ENCODE peak calls at places on chromosomes 5 and 9, in seven cellular contexts. O is Daoy; S is iris pigment epithelial cell; Y is cerebellum; Z is heart right ventricle; C is natural killer cell treated with Interleukin-12 subunit alpha and Interleukin-12 subunit beta and Interleukin-15 and Interleukin-18, amount 100 ng/mL, for 72 hours; H is stimulated activated CD8-positive, alpha-beta memory T cell treated with anti-CD3 and anti-CD28 coated beads, Interleukin-4, amount 100 ng/mL, for 24 hours. J is an unnamed sample.

GRCh38 chr9:4138781-4139180 is 161.1 kb downstream of the GLIS3 start:
- DNase-seq in O (no peak), S (peak; percentile 64), Y (no peak), Z (no peak), C (no peak), H (no peak), J (no peak)

GRCh38 chr5:136020383-136021015 is 8.3 kb upstream of the TGFBI start:
- DNase-seq in O (peak; percentile 99), S (peak; percentile 98), Y (no peak), Z (no peak), C (no peak), H (no peak), J (no peak)

GRCh38 chr5:178651046-178651810 is 24.4 kb upstream of the CLK4 start:
- DNase-seq in O (peak; percentile 70), S (peak; percentile 94), Y (no peak), Z (no peak), C (no peak), H (no peak), J (no peak)

GRCh38 chr5:54867310-54867944 is 118.0 kb downstream of the ESM1 start:
- DNase-seq in O (peak; percentile 31), S (peak; percentile 69), Y (peak; percentile 57), Z (no peak), C (no peak), H (no peak), J (no peak)

GRCh38 chr9:21119093-21119770 is 22.4 kb downstream of the IFNW1 start:
- DNase-seq in O (no peak), S (no peak), Y (no peak), Z (no peak), C (no peak), H (no peak), J (no peak)

GRCh38 chr9:136721339-136722092 is 9.1 kb downstream of the DIPK1B start:
- DNase-seq in O (peak; percentile 87), S (peak; percentile 65), Y (peak; percentile 70), Z (no peak), C (no peak), H (no peak), J (no peak)

GRCh38 chr9:76756273-76756650 is 8.0 kb upstream of the PCA3 start:
- DNase-seq in O (peak; percentile 25), S (peak; percentile 10), Y (peak; percentile 28), Z (no peak), C (no peak), H (no peak), J (no peak)

GRCh38 chr9:134333234-134333873 is 7.1 kb downstream of the RXRA start:
- DNase-seq in O (no peak), S (peak; percentile 62), Y (no peak), Z (no peak), C (no peak), H (no peak), J (no peak)

GRCh38 chr5:21164425-21164824 is 1176.4 kb upstream of the CDH18 start:
- DNase-seq in O (no peak), S (no peak), Y (no peak), Z (no peak), C (no peak), H (no peak), J (no peak)

GRCh38 chr5:142612388-142612787 is 73.5 kb downstream of the FGF1 start:
- DNase-seq in O (no peak), S (no peak), Y (no peak), Z (no peak), C (no peak), H (no peak), J (no peak)

GRCh38 chr9:120905794-120906248 is 20.8 kb downstream of the TRAF1 start:
- DNase-seq in O (no peak), S (no peak), Y (no peak), Z (no peak), C (no peak), H (no peak), J (no peak)

GRCh38 chr9:128705051-128705965 is 3.0 kb downstream of the PKN3 start:
- DNase-seq in O (no peak), S (no peak), Y (no peak), Z (no peak), C (no peak), H (no peak), J (no peak)

GRCh38 chr9:134222018-134222573 is 57.7 kb upstream of the RNU6ATAC start:
- DNase-seq in O (no peak), S (no peak), Y (no peak), Z (no peak), C (no peak), H (no peak), J (no peak)

GRCh38 chr5:137070521-137070920 is 428.6 kb downstream of the SPOCK1 start:
- DNase-seq in O (no peak), S (no peak), Y (no peak), Z (no peak), C (no peak), H (no peak), J (no peak)

GRCh38 chr5:150155258-150156032 is at the start of gene PDGFRB:
- DNase-seq in O (peak; percentile 85), S (peak; percentile 85), Y (no peak), Z (peak; percentile 91), C (peak; percentile 75), H (peak; percentile 53), J (peak; percentile 39)

GRCh38 chr5:96384353-96384752 is 48.7 kb downstream of the PCSK1 start:
- DNase-seq in O (peak; percentile 91), S (peak; percentile 66), Y (peak; percentile 3), Z (peak; percentile 77), C (no peak), H (no peak), J (no peak)

GRCh38 chr9:107853461-107853860 is 363.9 kb upstream of the KLF4 start:
- DNase-seq in O (no peak), S (no peak), Y (no peak), Z (no peak), C (no peak), H (no peak), J (no peak)

GRCh38 chr5:164148292-164148691 is 642.9 kb downstream of the MAT2B start:
- DNase-seq in O (no peak), S (no peak), Y (no peak), Z (no peak), C (no peak), H (no peak), J (no peak)

GRCh38 chr5:175752826-175753535 is 95.1 kb downstream of the HRH2 start:
- DNase-seq in O (peak; percentile 53), S (no peak), Y (peak; percentile 72), Z (no peak), C (no peak), H (no peak), J (no peak)

GRCh38 chr9:16815042-16815441 is 55.4 kb downstream of the BNC2 start:
- DNase-seq in O (no peak), S (no peak), Y (no peak), Z (no peak), C (no peak), H (no peak), J (no peak)

GRCh38 chr5:37197340-37198050 is 51.7 kb downstream of the CPLANE1 start:
- DNase-seq in O (peak; percentile 17), S (peak; percentile 53), Y (no peak), Z (no peak), C (peak; percentile 81), H (no peak), J (no peak)

GRCh38 chr5:15577132-15577531 is 77.2 kb downstream of the FBXL7 start:
- DNase-seq in O (no peak), S (no peak), Y (no peak), Z (peak; percentile 36), C (no peak), H (no peak), J (no peak)

GRCh38 chr9:15846611-15847010 is 293.8 kb downstream of the CCDC171 start:
- DNase-seq in O (no peak), S (no peak), Y (no peak), Z (no peak), C (no peak), H (no peak), J (no peak)

GRCh38 chr5:9209846-9210547 is 335.9 kb downstream of the SEMA5A start:
- DNase-seq in O (no peak), S (peak; percentile 37), Y (no peak), Z (no peak), C (no peak), H (no peak), J (no peak)

GRCh38 chr5:99544326-99544725 is 615.5 kb upstream of the CHD1 start:
- DNase-seq in O (no peak), S (no peak), Y (no peak), Z (no peak), C (no peak), H (no peak), J (no peak)

GRCh38 chr9:75890541-75891276 is at the start of gene PCSK5:
- DNase-seq in O (peak; percentile 96), S (peak; percentile 95), Y (peak; percentile 41), Z (peak; percentile 94), C (peak; percentile 87), H (peak; percentile 76), J (no peak)